ENCODE peak calls at places on chromosome 3, in ten cellular contexts. P is AG10803; F is B cell; M is C1 segment of cervical spinal cord; C is glutamatergic neuron; R is mucosa of descending colon; E is AG09319; J is stimulated activated CD8-positive, alpha-beta memory T cell treated with anti-CD3 and anti-CD28 coated beads, Interleukin-15, amount 100 ng/mL, for 24 hours; Q is kidney tubule cell; X is activated CD8-positive, alpha-beta memory T cell treated with anti-CD3 and anti-CD28 coated beads for 48 hours. S is an unnamed sample.

GRCh38 chr3:188299068-188299467 is 145.1 kb downstream of the LPP start:
- DNase-seq in P (no peak), F (no peak), M (no peak), C (no peak), R (no peak), E (no peak), J (no peak), Q (no peak), X (no peak), S (no peak)

GRCh38 chr3:126961191-126961790 is 21.6 kb upstream of the PLXNA1 start:
- DNase-seq in P (peak), F (peak), M (no peak), C (peak), R (peak), E (peak), J (no peak), Q (no peak), X (no peak), S (no peak)

GRCh38 chr3:82618594-82618993 is 857.1 kb upstream of the GBE1 start:
- DNase-seq in P (no peak), F (no peak), M (no peak), C (no peak), R (no peak), E (no peak), J (no peak), Q (no peak), X (no peak), S (no peak)

GRCh38 chr3:184562146-184562861 is 719 bp downstream of the EPHB3 start:
- DNase-seq in P (no peak), F (peak), M (no peak), C (peak), R (no peak), E (no peak), J (no peak), Q (no peak), X (no peak), S (no peak)

GRCh38 chr3:141336672-141337522 is 31.4 kb upstream of the ZBTB38 start:
- DNase-seq in P (peak), F (peak), M (no peak), C (no peak), R (no peak), E (peak), J (no peak), Q (peak), X (no peak), S (no peak)

GRCh38 chr3:53067571-53067970 is 21.7 kb upstream of the SFMBT1 start:
- DNase-seq in P (no peak), F (no peak), M (no peak), C (no peak), R (no peak), E (no peak), J (no peak), Q (no peak), X (no peak), S (no peak)

GRCh38 chr3:14829811-14830210 is 11.0 kb downstream of the FGD5 start:
- DNase-seq in P (no peak), F (no peak), M (no peak), C (no peak), R (no peak), E (no peak), J (no peak), Q (no peak), X (no peak), S (no peak)

GRCh38 chr3:14170569-14171159 is 7.7 kb downstream of the XPC start:
- DNase-seq in P (peak), F (no peak), M (no peak), C (no peak), R (no peak), E (peak), J (no peak), Q (peak), X (no peak), S (no peak)

GRCh38 chr3:89562373-89562772 is 455.0 kb downstream of the EPHA3 start:
- DNase-seq in P (no peak), F (no peak), M (no peak), C (no peak), R (no peak), E (no peak), J (no peak), Q (no peak), X (no peak), S (no peak)

GRCh38 chr3:73446467-73447110 is 178.2 kb downstream of the PDZRN3 start:
- DNase-seq in P (no peak), F (no peak), M (no peak), C (no peak), R (no peak), E (no peak), J (no peak), Q (no peak), X (no peak), S (no peak)